ENCODE peak calls at places on chromosomes 2 and 18, in five cellular contexts. B, U, S, H and E are unnamed samples. For H3K36me3, the result is how much of the 10 kb centered on the place peaks cover.

GRCh38 chr2:120897399-120897798 is 161.7 kb downstream of the GLI2 start:
- DNase-seq in S (no peak), U (no peak), H (no peak), B (no peak), E (no peak)

GRCh38 chr2:23375448-23375847 is 9.5 kb upstream of the KLHL29 start:
- DNase-seq in U (no peak), S (no peak), H (peak), B (peak), E (no peak)

GRCh38 chr2:2828774-2829368 is 497.8 kb upstream of the MYT1L start:
- DNase-seq in B (no peak), U (no peak), H (no peak), S (no peak), E (no peak)

GRCh38 chr2:144703852-144704324 is 184.0 kb upstream of the ZEB2 start:
- DNase-seq in U (peak), B (peak), S (peak), H (peak), E (no peak)

GRCh38 chr2:9311488-9311887 is 104.9 kb downstream of the ASAP2 start:
- DNase-seq in B (peak), U (no peak), H (no peak), S (peak), E (no peak)

GRCh38 chr2:202278944-202279343 is 13.4 kb downstream of the NOP58 start:
- DNase-seq in B (peak), S (peak), H (no peak), U (peak), E (no peak)

GRCh38 chr2:144886847-144887246 is 366.9 kb upstream of the ZEB2 start:
- DNase-seq in H (no peak), B (no peak), S (peak), U (no peak), E (no peak)

GRCh38 chr2:236820763-236821344 is 251.2 kb downstream of the ACKR3 start:
- DNase-seq in B (no peak), H (no peak), S (no peak), U (no peak), E (no peak)

GRCh38 chr2:232438951-232439757 is 16.8 kb upstream of the ALPI start:
- DNase-seq in B (peak), H (no peak), S (peak), U (no peak), E (no peak)

GRCh38 chr2:120901213-120901612 is 165.5 kb downstream of the GLI2 start:
- DNase-seq in S (no peak), B (no peak), U (no peak), H (no peak), E (no peak)

GRCh38 chr18:31685097-31686082 is 1.0 kb upstream of the B4GALT6 start:
- DNase-seq in U (peak), S (peak), H (peak), B (peak), E (no peak)

GRCh38 chr2:172438064-172438421 is 10.7 kb downstream of the ITGA6 start:
- DNase-seq in B (peak), H (no peak), S (no peak), U (no peak), E (no peak)

GRCh38 chr2:174750923-174751441 is 13.3 kb downstream of the CHRNA1 start:
- DNase-seq in S (no peak), H (no peak), U (no peak), B (no peak), E (no peak)

GRCh38 chr2:25977768-25978167 is 4.5 kb downstream of the KIF3C start:
- DNase-seq in S (no peak), H (no peak), B (peak), U (no peak), E (no peak)

GRCh38 chr2:23385748-23386421 is 906 bp downstream of the KLHL29 start:
- DNase-seq in B (no peak), H (no peak), U (peak), S (no peak), E (no peak)

GRCh38 chr2:71256421-71256820 is 29.5 kb upstream of the PAIP2B start:
- DNase-seq in B (no peak), U (no peak), S (no peak), H (no peak), E (no peak)

GRCh38 chr2:199744676-199745075 is 106.3 kb downstream of the FTCDNL1 start:
- DNase-seq in U (peak), H (no peak), B (no peak), S (no peak), E (no peak)

DNA sequence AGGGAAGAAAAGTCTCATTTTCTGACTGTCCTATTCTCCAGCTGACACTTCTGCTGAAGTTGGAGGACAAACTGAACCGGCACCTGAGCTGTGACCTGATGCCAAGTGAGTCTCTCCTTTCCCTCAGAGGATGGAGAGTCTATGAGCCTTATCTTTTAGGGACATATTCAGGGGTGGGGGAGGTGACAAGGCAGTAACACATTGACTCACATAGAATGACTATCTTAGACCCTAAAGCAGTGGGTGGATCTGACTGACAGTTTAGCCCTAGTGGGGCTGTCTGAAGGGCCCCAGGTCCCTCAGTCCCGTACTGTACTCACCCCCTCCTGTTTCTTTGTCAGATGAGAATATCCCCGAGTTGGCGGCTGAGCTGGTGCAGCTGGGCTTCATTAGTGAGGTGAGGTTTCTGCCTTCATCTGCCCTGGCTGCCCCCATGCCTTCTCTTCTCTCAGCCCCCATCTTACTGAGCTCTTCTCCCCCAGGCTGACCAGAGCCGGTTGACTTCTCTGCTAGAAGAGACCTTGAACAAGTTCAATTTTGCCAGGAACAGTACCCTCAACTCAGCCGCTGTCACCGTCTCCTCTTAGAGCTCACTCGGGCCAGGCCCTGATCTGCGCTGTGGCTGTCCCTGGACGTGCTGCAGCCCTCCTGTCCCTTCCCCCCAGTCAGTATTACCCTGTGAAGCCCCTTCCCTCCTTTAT is 805 bp upstream of the KRTCAP3 start:
- DNase-seq in H (no peak), U (no peak), B (no peak), S (no peak), E (no peak)
- H3K36me3 ChIP-seq in H (under half), U (under half), B (under half), S (under half), E (under half)

GRCh38 chr2:15701991-15702390 is 110.3 kb downstream of the DDX1 start:
- DNase-seq in U (no peak), S (no peak), H (no peak), B (no peak), E (no peak)
- TF ChIP-seq EZH2 in U (no peak), S (no peak), H (no peak), B (no peak), E (no peak)

GRCh38 chr2:207313947-207314346 is 148.2 kb upstream of the KLF7 start:
- DNase-seq in H (no peak), S (no peak), U (no peak), B (no peak), E (no peak)
- H3K4me3 ChIP-seq in H (no peak), S (no peak), U (no peak), B (no peak), E (no peak)

DNA sequence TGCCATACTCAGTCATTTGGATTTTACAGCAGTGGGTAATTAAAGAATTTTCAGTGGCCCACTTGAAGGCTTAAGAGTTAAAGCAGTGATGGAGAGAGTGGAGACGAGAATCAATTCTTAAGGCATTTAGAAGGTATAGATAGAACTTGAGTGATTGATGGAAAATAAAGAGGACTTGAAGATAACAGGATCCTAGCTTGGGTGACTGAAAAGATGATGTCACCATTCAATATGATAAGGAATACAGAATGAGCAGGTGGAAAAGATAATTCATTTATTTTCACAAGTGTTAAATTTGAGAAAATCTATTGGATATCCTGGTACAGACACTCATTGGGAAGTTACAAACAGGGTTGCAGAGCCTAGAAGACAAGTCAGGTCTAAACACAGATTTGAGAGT is 35.2 kb downstream of the XRCC5 start:
- DNase-seq in S (no peak), B (no peak), H (no peak), U (no peak), E (no peak)
- H3K36me3 ChIP-seq in S (under half), B (half or more), H (half or more), U (under half), E (half or more)

GRCh38 chr18:4433762-4434161 is 21.3 kb downstream of the DLGAP1 start:
- DNase-seq in S (peak), U (no peak), H (no peak), B (peak), E (no peak)

DNA sequence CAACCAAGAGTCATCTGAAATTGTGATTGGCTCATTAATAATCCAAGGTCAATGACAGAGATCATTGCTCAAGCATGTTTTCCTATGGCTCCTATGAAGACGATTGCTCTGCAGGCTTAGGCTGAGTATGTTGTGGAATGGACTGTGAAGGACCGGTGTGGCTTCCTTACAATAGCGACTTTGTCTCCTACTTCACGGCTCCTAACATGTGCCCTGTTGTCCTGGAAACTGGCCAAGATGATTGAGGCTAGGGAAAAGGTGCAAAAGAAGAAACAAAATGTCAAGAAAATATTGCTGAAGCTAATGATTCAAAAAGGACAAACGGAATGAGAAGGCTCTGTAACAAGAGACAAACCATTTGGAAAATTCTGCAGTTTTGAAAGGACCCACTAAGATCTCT is 24.3 kb downstream of the DLGAP1 start:
- DNase-seq in B (no peak), H (no peak), S (no peak), U (no peak), E (no peak)
- TF ChIP-seq EZH2 in B (no peak), H (no peak), S (no peak), U (no peak), E (no peak)

DNA sequence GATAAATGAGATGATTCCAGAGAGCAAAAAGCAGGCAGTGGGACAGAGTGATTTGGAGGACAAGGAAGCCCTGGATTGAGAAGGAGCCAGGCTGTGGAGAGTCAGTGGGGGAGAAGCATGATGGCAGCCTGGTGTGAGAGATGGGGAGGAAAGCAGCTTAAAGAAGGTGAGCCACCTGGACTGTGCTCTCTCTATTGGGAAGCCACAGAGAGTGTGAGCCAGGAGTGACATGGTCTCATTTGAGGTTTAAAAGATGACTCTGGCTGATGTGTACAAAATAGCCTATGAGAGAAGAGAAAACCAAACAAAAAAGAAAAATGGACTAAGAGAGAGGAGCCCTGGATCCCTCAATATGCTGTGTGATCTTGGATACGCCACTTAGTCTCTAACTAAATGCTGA is 12.9 kb upstream of the EPAS1 start:
- DNase-seq in H (no peak), B (no peak), U (no peak), S (no peak), E (no peak)
- H3K4me3 ChIP-seq in H (no peak), B (no peak), U (no peak), S (no peak), E (no peak)

DNA sequence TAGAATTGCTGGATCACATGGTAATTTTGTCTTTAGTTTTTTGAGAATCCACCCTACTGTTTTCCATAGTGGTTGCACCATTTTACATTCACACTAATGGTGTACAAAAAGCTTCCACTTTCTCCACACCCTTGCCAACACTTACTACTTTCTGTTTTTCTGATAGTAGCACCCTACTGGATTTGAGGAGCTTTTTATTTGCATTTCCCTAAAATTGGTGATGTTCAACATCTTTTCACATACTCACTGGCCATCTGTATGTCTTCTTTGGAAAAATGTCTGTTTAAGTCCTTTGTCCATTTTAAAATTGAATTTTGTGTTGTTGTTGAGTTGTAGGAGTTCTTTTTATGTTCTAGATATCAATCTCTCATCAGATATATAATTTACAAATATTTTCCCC is 3.5 kb downstream of the POLR1A start:
- DNase-seq in U (no peak), H (no peak), S (no peak), B (no peak), E (no peak)
- H3K36me3 ChIP-seq in U (under half), H (under half), S (under half), B (under half), E (half or more)

GRCh38 chr2:238847432-238847801 is 468 bp upstream of the TWIST2 start:
- DNase-seq in S (no peak), B (no peak), H (no peak), U (no peak), E (no peak)

GRCh38 chr2:238848566-238848940 is 668 bp downstream of the TWIST2 start:
- DNase-seq in U (no peak), H (no peak), B (no peak), S (no peak), E (no peak)

GRCh38 chr2:238850096-238850495 is 2.2 kb downstream of the TWIST2 start:
- DNase-seq in H (no peak), B (no peak), U (no peak), S (peak), E (no peak)

GRCh38 chr2:238847841-238848565 is at the start of gene TWIST2:
- DNase-seq in B (peak), H (no peak), S (peak), U (peak), E (no peak)

GRCh38 chr2:238848941-238849853 is 1.3 kb downstream of the TWIST2 start:
- DNase-seq in H (no peak), S (peak), B (no peak), U (no peak), E (no peak)
- TF ChIP-seq EZH2 in H (no peak), S (no peak), B (no peak), U (no peak), E (no peak)

DNA sequence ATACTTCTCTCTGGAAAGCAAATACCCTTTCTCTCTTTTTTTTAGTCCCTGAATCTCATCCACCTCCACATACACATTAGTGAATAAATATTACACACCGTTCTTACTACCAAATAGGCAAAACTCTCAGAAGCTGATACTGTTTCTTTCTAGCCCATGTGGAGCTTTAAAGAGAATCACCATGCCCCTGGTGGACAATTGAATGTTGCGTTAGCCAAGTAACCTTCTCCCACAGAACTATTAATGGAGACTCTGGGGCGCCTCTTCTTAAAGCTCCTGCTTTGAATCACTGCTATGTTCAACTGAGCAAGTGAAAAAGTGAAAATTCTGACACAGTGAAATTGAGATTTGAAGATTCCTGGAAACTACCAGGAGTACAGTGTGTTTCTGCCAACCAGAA is 522.8 kb upstream of the CDH7 start:
- DNase-seq in H (no peak), S (no peak), B (peak), U (no peak), E (no peak)
- H3K4me3 ChIP-seq in H (no peak), S (no peak), B (no peak), U (no peak), E (no peak)